ENCODE peak calls at places on chromosomes 4 and X, in ten cellular contexts. One of them, this sample, is unnamed.
A peak's percentile ranks its signal among the peaks of the same experiment; 100 is the strongest.

GRCh38 chr4:53763813-53764597 is 172.7 kb upstream of the LNX1 start:
- DNase-seq in WTC11: no peak
- DNase-seq in K562: no peak
- DNase-seq in NB4: no peak
- DNase-seq in A549: no peak
- DNase-seq in GM12878: no peak
- DNase-seq in endothelial cell of umbilical vein: no peak
- DNase-seq in HCT116: no peak
- DNase-seq in HepG2: no peak
- DNase-seq in H1: no peak
- DNase-seq in this sample: peak; percentile 41

GRCh38 chr4:155207534-155208257 is 740 bp upstream of the NPY2R start:
- DNase-seq in WTC11: peak; percentile 56
- DNase-seq in K562: no peak
- DNase-seq in NB4: no peak
- DNase-seq in A549: peak; percentile 65
- DNase-seq in GM12878: no peak
- DNase-seq in endothelial cell of umbilical vein: peak; percentile 26
- DNase-seq in HCT116: no peak
- DNase-seq in HepG2: no peak
- DNase-seq in H1: peak; percentile 52
- DNase-seq in this sample: peak; percentile 47

GRCh38 chr4:8939887-8940742 is 68.5 kb upstream of the HMX1 start:
- DNase-seq in WTC11: no peak
- DNase-seq in K562: peak; percentile 3
- DNase-seq in NB4: no peak
- DNase-seq in A549: no peak
- DNase-seq in GM12878: no peak
- DNase-seq in endothelial cell of umbilical vein: no peak
- DNase-seq in HCT116: no peak
- DNase-seq in HepG2: no peak
- DNase-seq in H1: no peak
- DNase-seq in this sample: peak; percentile 33

GRCh38 chr4:7785017-7785416 is 154.6 kb downstream of the AFAP1 start:
- DNase-seq in WTC11: no peak
- DNase-seq in K562: no peak
- DNase-seq in NB4: no peak
- DNase-seq in A549: no peak
- DNase-seq in GM12878: no peak
- DNase-seq in endothelial cell of umbilical vein: peak; percentile 67
- DNase-seq in HCT116: no peak
- DNase-seq in HepG2: no peak
- DNase-seq in H1: no peak
- DNase-seq in this sample: peak; percentile 88

GRCh38 chr4:71545168-71545567 is 206.3 kb downstream of the SLC4A4 start:
- DNase-seq in WTC11: no peak
- DNase-seq in K562: no peak
- DNase-seq in NB4: no peak
- DNase-seq in A549: no peak
- DNase-seq in GM12878: no peak
- DNase-seq in endothelial cell of umbilical vein: no peak
- DNase-seq in HCT116: no peak
- DNase-seq in HepG2: no peak
- DNase-seq in H1: no peak
- DNase-seq in this sample: no peak

GRCh38 chr4:60683357-60683756 is 516.8 kb upstream of the ADGRL3 start:
- DNase-seq in WTC11: no peak
- DNase-seq in K562: no peak
- DNase-seq in NB4: no peak
- DNase-seq in A549: no peak
- DNase-seq in GM12878: no peak
- DNase-seq in endothelial cell of umbilical vein: no peak
- DNase-seq in HCT116: no peak
- DNase-seq in HepG2: no peak
- DNase-seq in H1: no peak
- DNase-seq in this sample: no peak

GRCh38 chr4:3322059-3322550 is 29.3 kb downstream of the RGS12 start:
- DNase-seq in WTC11: no peak
- DNase-seq in K562: no peak
- DNase-seq in NB4: no peak
- DNase-seq in A549: no peak
- DNase-seq in GM12878: no peak
- DNase-seq in endothelial cell of umbilical vein: no peak
- DNase-seq in HCT116: no peak
- DNase-seq in HepG2: no peak
- DNase-seq in H1: no peak
- DNase-seq in this sample: no peak

GRCh38 chr4:168604496-168605373 is 107.9 kb downstream of the PALLD start:
- DNase-seq in WTC11: no peak
- DNase-seq in K562: no peak
- DNase-seq in NB4: no peak
- DNase-seq in A549: peak; percentile 32
- DNase-seq in GM12878: no peak
- DNase-seq in endothelial cell of umbilical vein: peak; percentile 96
- DNase-seq in HCT116: peak; percentile 68
- DNase-seq in HepG2: no peak
- DNase-seq in H1: no peak
- DNase-seq in this sample: no peak

GRCh38 chr4:108433832-108434231 is 186.5 kb upstream of the RPL34 start:
- DNase-seq in WTC11: no peak
- DNase-seq in K562: no peak
- DNase-seq in NB4: no peak
- DNase-seq in A549: no peak
- DNase-seq in GM12878: no peak
- DNase-seq in endothelial cell of umbilical vein: no peak
- DNase-seq in HCT116: no peak
- DNase-seq in HepG2: no peak
- DNase-seq in H1: no peak
- DNase-seq in this sample: no peak

GRCh38 chr4:108427946-108428345 is 192.4 kb upstream of the RPL34 start:
- DNase-seq in WTC11: no peak
- DNase-seq in K562: no peak
- DNase-seq in NB4: no peak
- DNase-seq in A549: no peak
- DNase-seq in GM12878: no peak
- DNase-seq in endothelial cell of umbilical vein: no peak
- DNase-seq in HCT116: no peak
- DNase-seq in HepG2: no peak
- DNase-seq in H1: no peak
- DNase-seq in this sample: no peak

GRCh38 chr4:108432418-108432817 is 188.0 kb upstream of the RPL34 start:
- DNase-seq in WTC11: no peak
- DNase-seq in K562: no peak
- DNase-seq in NB4: no peak
- DNase-seq in A549: no peak
- DNase-seq in GM12878: no peak
- DNase-seq in endothelial cell of umbilical vein: no peak
- DNase-seq in HCT116: no peak
- DNase-seq in HepG2: no peak
- DNase-seq in H1: no peak
- DNase-seq in this sample: no peak

GRCh38 chr4:108426493-108426892 is 193.9 kb upstream of the RPL34 start:
- DNase-seq in WTC11: no peak
- DNase-seq in K562: no peak
- DNase-seq in NB4: no peak
- DNase-seq in A549: no peak
- DNase-seq in GM12878: no peak
- DNase-seq in endothelial cell of umbilical vein: no peak
- DNase-seq in HCT116: no peak
- DNase-seq in HepG2: no peak
- DNase-seq in H1: no peak
- DNase-seq in this sample: no peak

DNA sequence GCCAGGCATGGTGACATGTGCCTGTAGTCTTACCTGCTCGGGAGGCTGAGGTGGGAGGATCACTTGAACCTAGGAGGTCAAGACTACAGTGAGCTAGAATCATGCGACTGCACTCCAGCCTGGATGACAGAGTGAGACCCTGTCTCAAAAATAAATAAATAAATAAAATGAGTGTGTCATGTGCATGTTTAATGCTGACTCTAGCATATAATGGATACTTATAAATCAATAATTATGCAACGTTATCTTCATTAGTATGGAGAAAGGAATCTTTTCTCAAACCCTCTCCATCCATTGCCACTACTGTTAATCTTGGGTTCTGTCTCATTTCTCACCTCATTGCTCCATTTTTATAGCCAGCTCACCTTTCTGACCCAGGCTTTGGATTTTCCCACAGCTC is 189.5 kb upstream of the RPL34 start:
- DNase-seq in WTC11: no peak
- DNase-seq in K562: no peak
- DNase-seq in NB4: no peak
- DNase-seq in A549: no peak
- DNase-seq in GM12878: no peak
- DNase-seq in endothelial cell of umbilical vein: no peak
- DNase-seq in HCT116: no peak
- DNase-seq in HepG2: no peak
- DNase-seq in H1: no peak
- DNase-seq in this sample: no peak
- TF ChIP-seq MAX in WTC11: no peak
- TF ChIP-seq MAX in K562: no peak
- TF ChIP-seq MAX in NB4: no peak
- TF ChIP-seq MAX in A549: no peak
- TF ChIP-seq MAX in GM12878: no peak
- TF ChIP-seq MAX in endothelial cell of umbilical vein: no peak
- TF ChIP-seq MAX in HCT116: no peak
- TF ChIP-seq MAX in HepG2: no peak
- TF ChIP-seq MAX in H1: no peak
- TF ChIP-seq MAX in this sample: no peak

DNA sequence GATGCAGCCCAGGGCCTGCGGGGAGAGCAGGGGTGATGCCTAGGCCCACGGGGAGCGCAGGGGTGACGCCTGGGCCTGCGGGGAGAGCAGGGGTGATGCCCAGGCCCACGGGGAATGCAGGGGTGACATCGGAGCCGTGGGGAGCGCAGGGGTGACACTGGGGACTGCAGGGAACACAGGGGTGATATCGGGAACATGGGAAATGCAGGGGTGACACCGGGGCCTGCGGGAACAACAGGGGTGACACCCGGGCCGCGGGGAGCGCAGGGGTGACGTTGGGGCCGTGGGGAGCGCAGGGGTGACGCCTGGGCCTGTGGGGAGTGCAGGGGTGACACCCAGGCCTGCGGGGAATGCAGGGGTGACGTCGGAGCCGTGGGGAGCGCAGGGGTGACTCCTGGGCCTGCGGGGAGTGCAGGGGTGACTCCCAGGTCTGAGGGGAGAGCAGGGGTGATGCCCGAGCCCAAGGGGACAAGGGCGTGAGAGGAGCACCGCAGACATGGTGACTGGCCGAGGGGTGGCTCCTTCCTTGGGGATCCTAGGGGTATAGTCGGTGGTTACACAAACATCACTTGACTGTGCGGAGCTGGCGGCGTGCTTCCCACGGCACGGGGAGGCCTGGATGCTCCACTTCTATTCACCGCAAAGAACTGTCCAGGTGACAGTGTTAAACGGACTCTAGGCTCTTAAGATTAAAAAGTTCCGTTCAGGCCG is 38.0 kb downstream of the GAK start:
- DNase-seq in WTC11: no peak
- DNase-seq in K562: no peak
- DNase-seq in NB4: no peak
- DNase-seq in A549: no peak
- DNase-seq in GM12878: no peak
- DNase-seq in endothelial cell of umbilical vein: no peak
- DNase-seq in HCT116: no peak
- DNase-seq in HepG2: no peak
- DNase-seq in H1: no peak
- DNase-seq in this sample: no peak
- TF ChIP-seq MAX in WTC11: no peak
- TF ChIP-seq MAX in K562: no peak
- TF ChIP-seq MAX in NB4: no peak
- TF ChIP-seq MAX in A549: no peak
- TF ChIP-seq MAX in GM12878: no peak
- TF ChIP-seq MAX in endothelial cell of umbilical vein: no peak
- TF ChIP-seq MAX in HCT116: no peak
- TF ChIP-seq MAX in HepG2: no peak
- TF ChIP-seq MAX in H1: no peak
- TF ChIP-seq MAX in this sample: no peak

GRCh38 chrX:103687696-103688191 is 1.2 kb upstream of the MORF4L2 start:
- DNase-seq in WTC11: peak; percentile 70
- DNase-seq in K562: peak; percentile 58
- DNase-seq in NB4: peak; percentile 71
- DNase-seq in A549: peak; percentile 85
- DNase-seq in GM12878: peak; percentile 37
- DNase-seq in endothelial cell of umbilical vein: peak; percentile 79
- DNase-seq in HCT116: peak; percentile 64
- DNase-seq in HepG2: peak; percentile 67
- DNase-seq in H1: peak; percentile 68
- DNase-seq in this sample: peak; percentile 55

GRCh38 chrX:103686199-103687072 is at the start of gene MORF4L2:
- DNase-seq in WTC11: peak; percentile 84
- DNase-seq in K562: peak; percentile 92
- DNase-seq in NB4: peak; percentile 96
- DNase-seq in A549: peak; percentile 99
- DNase-seq in GM12878: peak; percentile 95
- DNase-seq in endothelial cell of umbilical vein: peak; percentile 98
- DNase-seq in HCT116: peak; percentile 95
- DNase-seq in HepG2: peak; percentile 96
- DNase-seq in H1: peak; percentile 62
- DNase-seq in this sample: peak; percentile 62

GRCh38 chrX:103688949-103689348 is 2.5 kb upstream of the MORF4L2 start:
- DNase-seq in WTC11: no peak
- DNase-seq in K562: no peak
- DNase-seq in NB4: peak; percentile 44
- DNase-seq in A549: peak; percentile 28
- DNase-seq in GM12878: no peak
- DNase-seq in endothelial cell of umbilical vein: peak; percentile 29
- DNase-seq in HCT116: no peak
- DNase-seq in HepG2: peak; percentile 21
- DNase-seq in H1: no peak
- DNase-seq in this sample: peak; percentile 27

GRCh38 chrX:103687073-103687695 is 685 bp upstream of the MORF4L2 start:
- DNase-seq in WTC11: peak; percentile 60
- DNase-seq in K562: peak; percentile 73
- DNase-seq in NB4: peak; percentile 83
- DNase-seq in A549: peak; percentile 86
- DNase-seq in GM12878: no peak
- DNase-seq in endothelial cell of umbilical vein: no peak
- DNase-seq in HCT116: peak; percentile 45
- DNase-seq in HepG2: no peak
- DNase-seq in H1: peak; percentile 60
- DNase-seq in this sample: peak; percentile 64

DNA sequence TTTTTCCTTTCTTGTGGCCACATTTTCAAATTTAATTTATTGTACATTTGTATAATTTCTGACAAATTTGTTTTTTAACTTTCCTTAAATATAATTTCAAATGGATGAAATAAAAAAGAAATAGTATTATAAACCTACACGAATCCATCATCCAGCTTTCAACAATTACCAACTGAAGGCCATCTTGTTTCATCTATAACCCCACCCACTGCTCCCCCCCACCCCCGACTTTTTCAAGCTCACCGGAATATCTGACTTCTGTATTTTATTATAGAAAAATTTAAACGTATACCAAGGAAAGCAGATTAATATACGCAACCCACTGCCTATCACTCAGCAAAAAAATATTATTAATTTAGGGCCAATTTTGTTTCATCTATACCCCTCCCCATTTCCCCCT is 1.1 kb downstream of the MORF4L2 start:
- DNase-seq in WTC11: no peak
- DNase-seq in K562: peak; percentile 36
- DNase-seq in NB4: peak; percentile 19
- DNase-seq in A549: peak; percentile 12
- DNase-seq in GM12878: no peak
- DNase-seq in endothelial cell of umbilical vein: no peak
- DNase-seq in HCT116: no peak
- DNase-seq in HepG2: no peak
- DNase-seq in H1: no peak
- DNase-seq in this sample: peak; percentile 28
- TF ChIP-seq MAX in WTC11: no peak
- TF ChIP-seq MAX in K562: no peak
- TF ChIP-seq MAX in NB4: no peak
- TF ChIP-seq MAX in A549: no peak
- TF ChIP-seq MAX in GM12878: no peak
- TF ChIP-seq MAX in endothelial cell of umbilical vein: no peak
- TF ChIP-seq MAX in HCT116: no peak
- TF ChIP-seq MAX in HepG2: no peak
- TF ChIP-seq MAX in H1: no peak
- TF ChIP-seq MAX in this sample: no peak

GRCh38 chr4:48641401-48641800 is 138.7 kb downstream of the FRYL start:
- DNase-seq in WTC11: no peak
- DNase-seq in K562: no peak
- DNase-seq in NB4: no peak
- DNase-seq in A549: no peak
- DNase-seq in GM12878: no peak
- DNase-seq in endothelial cell of umbilical vein: no peak
- DNase-seq in HCT116: no peak
- DNase-seq in HepG2: no peak
- DNase-seq in H1: no peak
- DNase-seq in this sample: no peak
- TF ChIP-seq MAX in WTC11: no peak
- TF ChIP-seq MAX in K562: no peak
- TF ChIP-seq MAX in NB4: no peak
- TF ChIP-seq MAX in A549: no peak
- TF ChIP-seq MAX in GM12878: no peak
- TF ChIP-seq MAX in endothelial cell of umbilical vein: no peak
- TF ChIP-seq MAX in HCT116: no peak
- TF ChIP-seq MAX in HepG2: no peak
- TF ChIP-seq MAX in H1: no peak
- TF ChIP-seq MAX in this sample: no peak

This sample was measured in SK-N-SH.